ENCODE peak calls at places on chromosomes 11 and 22, in five cellular contexts. One of them, this sample, is unnamed.

GRCh38 chr11:102494216-102494615 is 36.3 kb downstream of the MMP7 start:
- DNase-seq in nephron progenitor cell: no peak
- DNase-seq in iris pigment epithelial cell: peak; percentile 42
- DNase-seq in C1 segment of cervical spinal cord: no peak
- DNase-seq in activated CD4-positive, alpha-beta T cell treated with anti-CD3 and anti-CD28 coated beads for 48 hours: no peak
- DNase-seq in this sample: no peak

GRCh38 chr11:114819028-114819427 is 140.7 kb downstream of the NXPE2 start:
- DNase-seq in C1 segment of cervical spinal cord: no peak
- DNase-seq in iris pigment epithelial cell: no peak
- DNase-seq in activated CD4-positive, alpha-beta T cell treated with anti-CD3 and anti-CD28 coated beads for 48 hours: no peak
- DNase-seq in nephron progenitor cell: no peak
- DNase-seq in this sample: no peak

GRCh38 chr11:129932385-129933067 is 37.1 kb upstream of the NFRKB start:
- DNase-seq in iris pigment epithelial cell: no peak
- DNase-seq in C1 segment of cervical spinal cord: no peak
- DNase-seq in nephron progenitor cell: no peak
- DNase-seq in activated CD4-positive, alpha-beta T cell treated with anti-CD3 and anti-CD28 coated beads for 48 hours: no peak
- DNase-seq in this sample: no peak

GRCh38 chr11:113690619-113691569 is 15.2 kb downstream of the TMPRSS5 start:
- DNase-seq in C1 segment of cervical spinal cord: no peak
- DNase-seq in activated CD4-positive, alpha-beta T cell treated with anti-CD3 and anti-CD28 coated beads for 48 hours: peak; percentile 34
- DNase-seq in iris pigment epithelial cell: peak; percentile 77
- DNase-seq in nephron progenitor cell: peak; percentile 44
- DNase-seq in this sample: peak; percentile 93

GRCh38 chr11:100925935-100926334 is 203.7 kb downstream of the PGR start:
- DNase-seq in activated CD4-positive, alpha-beta T cell treated with anti-CD3 and anti-CD28 coated beads for 48 hours: no peak
- DNase-seq in iris pigment epithelial cell: peak; percentile 91
- DNase-seq in nephron progenitor cell: no peak
- DNase-seq in C1 segment of cervical spinal cord: no peak
- DNase-seq in this sample: peak; percentile 8

GRCh38 chr11:1146311-1146864 is 11.4 kb upstream of the MUC5AC start:
- DNase-seq in activated CD4-positive, alpha-beta T cell treated with anti-CD3 and anti-CD28 coated beads for 48 hours: peak; percentile 0
- DNase-seq in nephron progenitor cell: no peak
- DNase-seq in C1 segment of cervical spinal cord: no peak
- DNase-seq in iris pigment epithelial cell: no peak
- DNase-seq in this sample: no peak

GRCh38 chr11:66848671-66849500 is 5.6 kb downstream of the RCE1 start:
- DNase-seq in C1 segment of cervical spinal cord: no peak
- DNase-seq in activated CD4-positive, alpha-beta T cell treated with anti-CD3 and anti-CD28 coated beads for 48 hours: peak; percentile 2
- DNase-seq in iris pigment epithelial cell: no peak
- DNase-seq in nephron progenitor cell: no peak
- DNase-seq in this sample: no peak

GRCh38 chr11:78841451-78842060 is 266.9 kb upstream of the NARS2 start:
- DNase-seq in nephron progenitor cell: peak; percentile 11
- DNase-seq in iris pigment epithelial cell: no peak
- DNase-seq in activated CD4-positive, alpha-beta T cell treated with anti-CD3 and anti-CD28 coated beads for 48 hours: no peak
- DNase-seq in C1 segment of cervical spinal cord: no peak
- DNase-seq in this sample: no peak

GRCh38 chr11:40924915-40925314 is 534.5 kb downstream of the LRRC4C start:
- DNase-seq in nephron progenitor cell: no peak
- DNase-seq in activated CD4-positive, alpha-beta T cell treated with anti-CD3 and anti-CD28 coated beads for 48 hours: no peak
- DNase-seq in iris pigment epithelial cell: no peak
- DNase-seq in C1 segment of cervical spinal cord: no peak
- DNase-seq in this sample: no peak

GRCh38 chr22:29704528-29705285 is 15.1 kb upstream of the CABP7 start:
- DNase-seq in activated CD4-positive, alpha-beta T cell treated with anti-CD3 and anti-CD28 coated beads for 48 hours: no peak
- DNase-seq in iris pigment epithelial cell: peak; percentile 76
- DNase-seq in C1 segment of cervical spinal cord: peak; percentile 82
- DNase-seq in nephron progenitor cell: no peak
- DNase-seq in this sample: no peak

GRCh38 chr22:49647346-49648026 is 180.2 kb downstream of the BRD1 start:
- DNase-seq in nephron progenitor cell: peak; percentile 37
- DNase-seq in iris pigment epithelial cell: no peak
- DNase-seq in C1 segment of cervical spinal cord: no peak
- DNase-seq in activated CD4-positive, alpha-beta T cell treated with anti-CD3 and anti-CD28 coated beads for 48 hours: no peak
- DNase-seq in this sample: no peak

GRCh38 chr22:30947821-30948454 is 20.6 kb downstream of the MORC2 start:
- DNase-seq in iris pigment epithelial cell: peak; percentile 61
- DNase-seq in C1 segment of cervical spinal cord: no peak
- DNase-seq in nephron progenitor cell: no peak
- DNase-seq in activated CD4-positive, alpha-beta T cell treated with anti-CD3 and anti-CD28 coated beads for 48 hours: no peak
- DNase-seq in this sample: peak; percentile 19

GRCh38 chr11:130979386-130979972 is 63.2 kb upstream of the SNX19 start:
- DNase-seq in C1 segment of cervical spinal cord: no peak
- DNase-seq in nephron progenitor cell: no peak
- DNase-seq in activated CD4-positive, alpha-beta T cell treated with anti-CD3 and anti-CD28 coated beads for 48 hours: no peak
- DNase-seq in iris pigment epithelial cell: peak; percentile 49
- DNase-seq in this sample: peak; percentile 10

GRCh38 chr11:64021742-64022067 is 14.0 kb upstream of the FLRT1 start:
- DNase-seq in iris pigment epithelial cell: no peak
- DNase-seq in C1 segment of cervical spinal cord: no peak
- DNase-seq in activated CD4-positive, alpha-beta T cell treated with anti-CD3 and anti-CD28 coated beads for 48 hours: no peak
- DNase-seq in nephron progenitor cell: no peak
- DNase-seq in this sample: no peak

GRCh38 chr11:130480721-130481140 is 32.3 kb downstream of the ADAMTS15 start:
- DNase-seq in C1 segment of cervical spinal cord: no peak
- DNase-seq in activated CD4-positive, alpha-beta T cell treated with anti-CD3 and anti-CD28 coated beads for 48 hours: no peak
- DNase-seq in nephron progenitor cell: no peak
- DNase-seq in iris pigment epithelial cell: peak; percentile 11
- DNase-seq in this sample: no peak

GRCh38 chr11:62505112-62505783 is 41.4 kb downstream of the AHNAK start:
- DNase-seq in iris pigment epithelial cell: no peak
- DNase-seq in activated CD4-positive, alpha-beta T cell treated with anti-CD3 and anti-CD28 coated beads for 48 hours: no peak
- DNase-seq in nephron progenitor cell: peak; percentile 45
- DNase-seq in C1 segment of cervical spinal cord: peak; percentile 12
- DNase-seq in this sample: peak; percentile 65

GRCh38 chr11:65435981-65436411 is 13.4 kb downstream of the NEAT1 start:
- DNase-seq in C1 segment of cervical spinal cord: no peak
- DNase-seq in activated CD4-positive, alpha-beta T cell treated with anti-CD3 and anti-CD28 coated beads for 48 hours: no peak
- DNase-seq in iris pigment epithelial cell: no peak
- DNase-seq in nephron progenitor cell: no peak
- DNase-seq in this sample: peak; percentile 14

GRCh38 chr11:58905141-58905715 is 34.1 kb upstream of the GLYATL1 start:
- DNase-seq in activated CD4-positive, alpha-beta T cell treated with anti-CD3 and anti-CD28 coated beads for 48 hours: no peak
- DNase-seq in C1 segment of cervical spinal cord: peak; percentile 35
- DNase-seq in iris pigment epithelial cell: peak; percentile 55
- DNase-seq in nephron progenitor cell: peak; percentile 62
- DNase-seq in this sample: no peak

GRCh38 chr11:129766858-129767604 is 48.6 kb upstream of the TMEM45B start:
- DNase-seq in nephron progenitor cell: peak; percentile 49
- DNase-seq in C1 segment of cervical spinal cord: no peak
- DNase-seq in iris pigment epithelial cell: peak; percentile 44
- DNase-seq in activated CD4-positive, alpha-beta T cell treated with anti-CD3 and anti-CD28 coated beads for 48 hours: peak; percentile 32
- DNase-seq in this sample: no peak

GRCh38 chr11:67373916-67374570 is 645 bp upstream of the CLCF1 start:
- DNase-seq in activated CD4-positive, alpha-beta T cell treated with anti-CD3 and anti-CD28 coated beads for 48 hours: peak; percentile 53
- DNase-seq in nephron progenitor cell: peak; percentile 69
- DNase-seq in C1 segment of cervical spinal cord: peak; percentile 36
- DNase-seq in iris pigment epithelial cell: peak; percentile 97
- DNase-seq in this sample: peak; percentile 72

GRCh38 chr11:111012497-111012896 is 233.0 kb upstream of the POU2AF2 start:
- DNase-seq in activated CD4-positive, alpha-beta T cell treated with anti-CD3 and anti-CD28 coated beads for 48 hours: no peak
- DNase-seq in C1 segment of cervical spinal cord: no peak
- DNase-seq in nephron progenitor cell: no peak
- DNase-seq in iris pigment epithelial cell: no peak
- DNase-seq in this sample: no peak

GRCh38 chr22:32103648-32104326 is 55.3 kb downstream of the C22orf42 start:
- DNase-seq in nephron progenitor cell: no peak
- DNase-seq in activated CD4-positive, alpha-beta T cell treated with anti-CD3 and anti-CD28 coated beads for 48 hours: no peak
- DNase-seq in C1 segment of cervical spinal cord: no peak
- DNase-seq in iris pigment epithelial cell: peak; percentile 20
- DNase-seq in this sample: no peak

GRCh38 chr11:121967131-121967689 is 148.8 kb downstream of the BLID start:
- DNase-seq in C1 segment of cervical spinal cord: no peak
- DNase-seq in nephron progenitor cell: no peak
- DNase-seq in iris pigment epithelial cell: no peak
- DNase-seq in activated CD4-positive, alpha-beta T cell treated with anti-CD3 and anti-CD28 coated beads for 48 hours: no peak
- DNase-seq in this sample: no peak

GRCh38 chr11:65489061-65489705 is 9.7 kb upstream of the MALAT1 start:
- DNase-seq in activated CD4-positive, alpha-beta T cell treated with anti-CD3 and anti-CD28 coated beads for 48 hours: no peak
- DNase-seq in C1 segment of cervical spinal cord: no peak
- DNase-seq in nephron progenitor cell: peak; percentile 71
- DNase-seq in iris pigment epithelial cell: peak; percentile 87
- DNase-seq in this sample: no peak

GRCh38 chr22:46079093-46079860 is 71.0 kb upstream of the PPARA start:
- DNase-seq in nephron progenitor cell: no peak
- DNase-seq in activated CD4-positive, alpha-beta T cell treated with anti-CD3 and anti-CD28 coated beads for 48 hours: no peak
- DNase-seq in C1 segment of cervical spinal cord: no peak
- DNase-seq in iris pigment epithelial cell: no peak
- DNase-seq in this sample: no peak

GRCh38 chr22:42074153-42074750 is at the start of gene PHETA2:
- DNase-seq in iris pigment epithelial cell: peak; percentile 49
- DNase-seq in nephron progenitor cell: no peak
- DNase-seq in C1 segment of cervical spinal cord: no peak
- DNase-seq in activated CD4-positive, alpha-beta T cell treated with anti-CD3 and anti-CD28 coated beads for 48 hours: peak; percentile 68
- DNase-seq in this sample: no peak

GRCh38 chr11:72607101-72607468 is 67.1 kb downstream of the PDE2A start:
- DNase-seq in C1 segment of cervical spinal cord: no peak
- DNase-seq in iris pigment epithelial cell: no peak
- DNase-seq in activated CD4-positive, alpha-beta T cell treated with anti-CD3 and anti-CD28 coated beads for 48 hours: no peak
- DNase-seq in nephron progenitor cell: no peak
- DNase-seq in this sample: no peak

GRCh38 chr11:108796551-108796950 is 131.7 kb downstream of the DDX10 start:
- DNase-seq in C1 segment of cervical spinal cord: no peak
- DNase-seq in nephron progenitor cell: no peak
- DNase-seq in activated CD4-positive, alpha-beta T cell treated with anti-CD3 and anti-CD28 coated beads for 48 hours: no peak
- DNase-seq in iris pigment epithelial cell: no peak
- DNase-seq in this sample: no peak

GRCh38 chr22:48945621-48946458 is 881.8 kb downstream of the BRD1 start:
- DNase-seq in C1 segment of cervical spinal cord: no peak
- DNase-seq in iris pigment epithelial cell: no peak
- DNase-seq in nephron progenitor cell: no peak
- DNase-seq in activated CD4-positive, alpha-beta T cell treated with anti-CD3 and anti-CD28 coated beads for 48 hours: no peak
- DNase-seq in this sample: no peak

GRCh38 chr11:126561327-126561893 is 205.9 kb downstream of the ST3GAL4 start:
- DNase-seq in activated CD4-positive, alpha-beta T cell treated with anti-CD3 and anti-CD28 coated beads for 48 hours: peak; percentile 43
- DNase-seq in C1 segment of cervical spinal cord: no peak
- DNase-seq in iris pigment epithelial cell: peak; percentile 59
- DNase-seq in nephron progenitor cell: peak; percentile 88
- DNase-seq in this sample: peak; percentile 47

GRCh38 chr11:45371251-45371749 is 85.2 kb upstream of the SYT13 start:
- DNase-seq in iris pigment epithelial cell: peak; percentile 45
- DNase-seq in nephron progenitor cell: peak; percentile 90
- DNase-seq in C1 segment of cervical spinal cord: peak; percentile 43
- DNase-seq in activated CD4-positive, alpha-beta T cell treated with anti-CD3 and anti-CD28 coated beads for 48 hours: peak; percentile 81
- DNase-seq in this sample: peak; percentile 75

GRCh38 chr11:16412525-16413194 is 56.3 kb upstream of the SOX6 start:
- DNase-seq in iris pigment epithelial cell: no peak
- DNase-seq in activated CD4-positive, alpha-beta T cell treated with anti-CD3 and anti-CD28 coated beads for 48 hours: no peak
- DNase-seq in C1 segment of cervical spinal cord: no peak
- DNase-seq in nephron progenitor cell: no peak
- DNase-seq in this sample: no peak

GRCh38 chr22:42343551-42344081 is 73.2 kb upstream of the TCF20 start:
- DNase-seq in iris pigment epithelial cell: peak; percentile 15
- DNase-seq in activated CD4-positive, alpha-beta T cell treated with anti-CD3 and anti-CD28 coated beads for 48 hours: no peak
- DNase-seq in nephron progenitor cell: peak; percentile 65
- DNase-seq in C1 segment of cervical spinal cord: no peak
- DNase-seq in this sample: peak; percentile 19

GRCh38 chr11:123560001-123560400 is 94.4 kb downstream of the SCN3B start:
- DNase-seq in iris pigment epithelial cell: peak; percentile 73
- DNase-seq in C1 segment of cervical spinal cord: peak; percentile 43
- DNase-seq in activated CD4-positive, alpha-beta T cell treated with anti-CD3 and anti-CD28 coated beads for 48 hours: peak; percentile 59
- DNase-seq in nephron progenitor cell: peak; percentile 42
- DNase-seq in this sample: no peak

GRCh38 chr22:44735518-44736428 is 16.6 kb upstream of the ARHGAP8 start:
- DNase-seq in activated CD4-positive, alpha-beta T cell treated with anti-CD3 and anti-CD28 coated beads for 48 hours: peak; percentile 89
- DNase-seq in C1 segment of cervical spinal cord: peak; percentile 19
- DNase-seq in nephron progenitor cell: peak; percentile 96
- DNase-seq in iris pigment epithelial cell: peak; percentile 25
- DNase-seq in this sample: peak; percentile 70

This sample was measured in K562.